ENCODE peak calls at places on chromosome 18, in seven cellular contexts. One of them, this sample, is unnamed.

GRCh38 chr18:74249181-74249968 is 42.4 kb downstream of the CYB5A start:
- DNase-seq in AG10803: peak; percentile 83
- DNase-seq in foreskin keratinocyte: peak; percentile 20
- DNase-seq in GM23338: no peak
- DNase-seq in AG09319: peak; percentile 61
- DNase-seq in bronchial epithelial cell: peak; percentile 91
- DNase-seq in B cell: no peak
- DNase-seq in this sample: no peak

GRCh38 chr18:2932247-2933181 is 80.4 kb downstream of the LPIN2 start:
- DNase-seq in B cell: peak; percentile 59
- DNase-seq in foreskin keratinocyte: peak; percentile 29
- DNase-seq in AG09319: peak; percentile 38
- DNase-seq in bronchial epithelial cell: peak; percentile 54
- DNase-seq in AG10803: peak; percentile 67
- DNase-seq in GM23338: peak; percentile 84
- DNase-seq in this sample: peak; percentile 67

GRCh38 chr18:48405108-48405507 is 4.1 kb downstream of the ZBTB7C start:
- DNase-seq in bronchial epithelial cell: peak; percentile 73
- DNase-seq in AG09319: no peak
- DNase-seq in AG10803: peak; percentile 15
- DNase-seq in GM23338: no peak
- DNase-seq in B cell: no peak
- DNase-seq in foreskin keratinocyte: peak; percentile 62
- DNase-seq in this sample: no peak

GRCh38 chr18:57730146-57730545 is 73.0 kb downstream of the ATP8B1 start:
- DNase-seq in GM23338: no peak
- DNase-seq in B cell: no peak
- DNase-seq in bronchial epithelial cell: peak; percentile 28
- DNase-seq in foreskin keratinocyte: no peak
- DNase-seq in AG09319: no peak
- DNase-seq in AG10803: no peak
- DNase-seq in this sample: no peak

GRCh38 chr18:3458378-3458777 is 8.4 kb downstream of the TGIF1 start:
- DNase-seq in B cell: no peak
- DNase-seq in bronchial epithelial cell: no peak
- DNase-seq in AG09319: no peak
- DNase-seq in foreskin keratinocyte: no peak
- DNase-seq in AG10803: no peak
- DNase-seq in GM23338: no peak
- DNase-seq in this sample: no peak

GRCh38 chr18:76380127-76380729 is 114.8 kb downstream of the ZNF516 start:
- DNase-seq in AG09319: no peak
- DNase-seq in bronchial epithelial cell: no peak
- DNase-seq in foreskin keratinocyte: no peak
- DNase-seq in B cell: no peak
- DNase-seq in GM23338: no peak
- DNase-seq in AG10803: no peak
- DNase-seq in this sample: no peak

GRCh38 chr18:55462652-55463051 is 125.3 kb downstream of the TCF4 start:
- DNase-seq in AG09319: no peak
- DNase-seq in GM23338: no peak
- DNase-seq in B cell: no peak
- DNase-seq in bronchial epithelial cell: no peak
- DNase-seq in foreskin keratinocyte: no peak
- DNase-seq in AG10803: no peak
- DNase-seq in this sample: no peak

GRCh38 chr18:3652380-3653262 is 202.6 kb downstream of the TGIF1 start:
- DNase-seq in GM23338: no peak
- DNase-seq in AG09319: peak; percentile 82
- DNase-seq in bronchial epithelial cell: peak; percentile 100
- DNase-seq in AG10803: peak; percentile 75
- DNase-seq in B cell: no peak
- DNase-seq in foreskin keratinocyte: peak; percentile 100
- DNase-seq in this sample: no peak

GRCh38 chr18:35355140-35355618 is 11.0 kb upstream of the ZNF24 start:
- DNase-seq in AG10803: peak; percentile 85
- DNase-seq in AG09319: peak; percentile 61
- DNase-seq in GM23338: peak; percentile 90
- DNase-seq in B cell: peak; percentile 63
- DNase-seq in bronchial epithelial cell: peak; percentile 81
- DNase-seq in foreskin keratinocyte: peak; percentile 52
- DNase-seq in this sample: peak; percentile 62

GRCh38 chr18:49359732-49360444 is 100.6 kb downstream of the DYM start:
- DNase-seq in GM23338: no peak
- DNase-seq in foreskin keratinocyte: peak; percentile 64
- DNase-seq in AG09319: peak; percentile 51
- DNase-seq in AG10803: peak; percentile 87
- DNase-seq in B cell: no peak
- DNase-seq in bronchial epithelial cell: peak; percentile 47
- DNase-seq in this sample: peak; percentile 13

GRCh38 chr18:28588884-28589549 is 412.1 kb upstream of the CDH2 start:
- DNase-seq in GM23338: no peak
- DNase-seq in B cell: no peak
- DNase-seq in AG09319: no peak
- DNase-seq in bronchial epithelial cell: no peak
- DNase-seq in AG10803: peak; percentile 60
- DNase-seq in foreskin keratinocyte: no peak
- DNase-seq in this sample: no peak

GRCh38 chr18:8831531-8831930 is 126.2 kb downstream of the MTCL1 start:
- DNase-seq in foreskin keratinocyte: no peak
- DNase-seq in GM23338: no peak
- DNase-seq in AG09319: no peak
- DNase-seq in B cell: no peak
- DNase-seq in AG10803: no peak
- DNase-seq in bronchial epithelial cell: no peak
- DNase-seq in this sample: no peak

GRCh38 chr18:67265464-67266245 is 250.9 kb downstream of the DSEL start:
- DNase-seq in AG10803: peak; percentile 79
- DNase-seq in AG09319: peak; percentile 27
- DNase-seq in B cell: no peak
- DNase-seq in foreskin keratinocyte: peak; percentile 86
- DNase-seq in bronchial epithelial cell: peak; percentile 76
- DNase-seq in GM23338: no peak
- DNase-seq in this sample: no peak

GRCh38 chr18:56128153-56128791 is 510.1 kb downstream of the TXNL1 start:
- DNase-seq in foreskin keratinocyte: no peak
- DNase-seq in bronchial epithelial cell: no peak
- DNase-seq in GM23338: no peak
- DNase-seq in AG09319: no peak
- DNase-seq in B cell: no peak
- DNase-seq in AG10803: no peak
- DNase-seq in this sample: no peak

GRCh38 chr18:21740724-21741510 is at the start of gene MIB1:
- DNase-seq in B cell: peak; percentile 79
- DNase-seq in bronchial epithelial cell: no peak
- DNase-seq in AG09319: peak; percentile 91
- DNase-seq in AG10803: no peak
- DNase-seq in foreskin keratinocyte: peak; percentile 93
- DNase-seq in GM23338: no peak
- DNase-seq in this sample: peak; percentile 81

GRCh38 chr18:24346254-24346653 is 51.4 kb downstream of the OSBPL1A start:
- DNase-seq in B cell: no peak
- DNase-seq in bronchial epithelial cell: no peak
- DNase-seq in GM23338: no peak
- DNase-seq in AG09319: peak; percentile 16
- DNase-seq in AG10803: no peak
- DNase-seq in foreskin keratinocyte: no peak
- DNase-seq in this sample: no peak

GRCh38 chr18:10949655-10950054 is 199.7 kb downstream of the PIEZO2 start:
- DNase-seq in GM23338: no peak
- DNase-seq in bronchial epithelial cell: no peak
- DNase-seq in foreskin keratinocyte: no peak
- DNase-seq in AG09319: no peak
- DNase-seq in AG10803: no peak
- DNase-seq in B cell: no peak
- DNase-seq in this sample: no peak

GRCh38 chr18:23229472-23229871 is 94.2 kb downstream of the CABLES1 start:
- DNase-seq in foreskin keratinocyte: no peak
- DNase-seq in bronchial epithelial cell: no peak
- DNase-seq in B cell: no peak
- DNase-seq in AG09319: no peak
- DNase-seq in GM23338: no peak
- DNase-seq in AG10803: peak; percentile 79
- DNase-seq in this sample: no peak

GRCh38 chr18:69935319-69936190 is 12.1 kb downstream of the CD226 start:
- DNase-seq in AG09319: no peak
- DNase-seq in foreskin keratinocyte: no peak
- DNase-seq in bronchial epithelial cell: peak; percentile 55
- DNase-seq in B cell: no peak
- DNase-seq in AG10803: peak; percentile 40
- DNase-seq in GM23338: no peak
- DNase-seq in this sample: peak; percentile 24

GRCh38 chr18:1499265-1499664 is 594.6 kb downstream of the ADCYAP1 start:
- DNase-seq in B cell: no peak
- DNase-seq in foreskin keratinocyte: no peak
- DNase-seq in GM23338: no peak
- DNase-seq in AG09319: no peak
- DNase-seq in bronchial epithelial cell: no peak
- DNase-seq in AG10803: no peak
- DNase-seq in this sample: no peak

GRCh38 chr18:31438402-31438801 is 9.1 kb upstream of the DSG3 start:
- DNase-seq in bronchial epithelial cell: no peak
- DNase-seq in AG10803: no peak
- DNase-seq in GM23338: no peak
- DNase-seq in B cell: no peak
- DNase-seq in AG09319: no peak
- DNase-seq in foreskin keratinocyte: no peak
- DNase-seq in this sample: peak; percentile 9

GRCh38 chr18:63889641-63890040 is 2.1 kb downstream of the SERPINB2 start:
- DNase-seq in foreskin keratinocyte: peak; percentile 39
- DNase-seq in GM23338: no peak
- DNase-seq in B cell: no peak
- DNase-seq in AG09319: no peak
- DNase-seq in bronchial epithelial cell: no peak
- DNase-seq in AG10803: no peak
- DNase-seq in this sample: no peak

GRCh38 chr18:63888473-63889190 is 1.1 kb downstream of the SERPINB2 start:
- DNase-seq in bronchial epithelial cell: peak; percentile 68
- DNase-seq in B cell: no peak
- DNase-seq in AG10803: peak; percentile 29
- DNase-seq in foreskin keratinocyte: peak; percentile 64
- DNase-seq in GM23338: no peak
- DNase-seq in AG09319: no peak
- DNase-seq in this sample: no peak

GRCh38 chr18:63890226-63890949 is 2.9 kb downstream of the SERPINB2 start:
- DNase-seq in AG09319: no peak
- DNase-seq in GM23338: no peak
- DNase-seq in B cell: no peak
- DNase-seq in bronchial epithelial cell: peak; percentile 48
- DNase-seq in foreskin keratinocyte: peak; percentile 63
- DNase-seq in AG10803: no peak
- DNase-seq in this sample: no peak

GRCh38 chr18:63892544-63892943 is 5.0 kb downstream of the SERPINB2 start:
- DNase-seq in B cell: no peak
- DNase-seq in GM23338: no peak
- DNase-seq in AG10803: peak; percentile 13
- DNase-seq in bronchial epithelial cell: no peak
- DNase-seq in AG09319: no peak
- DNase-seq in foreskin keratinocyte: no peak
- DNase-seq in this sample: no peak

GRCh38 chr18:63890950-63891304 is 3.4 kb downstream of the SERPINB2 start:
- DNase-seq in bronchial epithelial cell: peak; percentile 42
- DNase-seq in AG09319: no peak
- DNase-seq in foreskin keratinocyte: peak; percentile 62
- DNase-seq in B cell: no peak
- DNase-seq in AG10803: no peak
- DNase-seq in GM23338: no peak
- DNase-seq in this sample: peak; percentile 55
- TF ChIP-seq CTCF in bronchial epithelial cell: no peak
- TF ChIP-seq CTCF in AG09319: no peak
- TF ChIP-seq CTCF in foreskin keratinocyte: peak; percentile 36
- TF ChIP-seq CTCF in B cell: no peak
- TF ChIP-seq CTCF in AG10803: peak; percentile 35
- TF ChIP-seq CTCF in GM23338: no peak
- TF ChIP-seq CTCF in this sample: no peak

GRCh38 chr18:46377557-46377956 is 273.4 kb downstream of the HAUS1 start:
- DNase-seq in AG10803: no peak
- DNase-seq in B cell: no peak
- DNase-seq in AG09319: no peak
- DNase-seq in bronchial epithelial cell: no peak
- DNase-seq in GM23338: no peak
- DNase-seq in foreskin keratinocyte: no peak
- DNase-seq in this sample: no peak
- TF ChIP-seq CTCF in AG10803: no peak
- TF ChIP-seq CTCF in B cell: no peak
- TF ChIP-seq CTCF in AG09319: no peak
- TF ChIP-seq CTCF in bronchial epithelial cell: no peak
- TF ChIP-seq CTCF in GM23338: no peak
- TF ChIP-seq CTCF in foreskin keratinocyte: no peak
- TF ChIP-seq CTCF in this sample: no peak

DNA sequence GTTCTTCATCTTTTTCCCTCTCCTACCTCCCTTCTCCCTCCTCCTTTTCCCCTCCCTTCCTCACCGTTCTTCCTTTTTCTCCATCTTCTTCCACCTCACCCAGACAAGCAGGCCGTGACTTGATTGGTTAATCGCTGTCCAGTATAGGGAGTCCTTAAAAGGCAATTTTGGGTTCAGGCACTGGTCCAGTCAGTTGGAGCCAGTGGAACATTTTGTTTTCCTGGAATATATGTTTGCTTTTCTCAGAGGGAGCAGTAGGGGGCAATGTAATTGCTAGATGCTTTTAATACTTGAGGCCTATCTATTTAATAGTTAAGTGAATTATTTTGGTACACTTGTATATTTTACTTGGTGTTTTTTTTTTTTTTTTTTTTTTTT is 15.0 kb downstream of the ELAC1 start:
- DNase-seq in B cell: no peak
- DNase-seq in bronchial epithelial cell: no peak
- DNase-seq in AG09319: no peak
- DNase-seq in GM23338: peak; percentile 23
- DNase-seq in foreskin keratinocyte: no peak
- DNase-seq in AG10803: no peak
- DNase-seq in this sample: no peak
- TF ChIP-seq CTCF in B cell: no peak
- TF ChIP-seq CTCF in bronchial epithelial cell: no peak
- TF ChIP-seq CTCF in AG09319: peak; percentile 8
- TF ChIP-seq CTCF in GM23338: peak; percentile 32
- TF ChIP-seq CTCF in foreskin keratinocyte: peak; percentile 36
- TF ChIP-seq CTCF in AG10803: no peak
- TF ChIP-seq CTCF in this sample: no peak

DNA sequence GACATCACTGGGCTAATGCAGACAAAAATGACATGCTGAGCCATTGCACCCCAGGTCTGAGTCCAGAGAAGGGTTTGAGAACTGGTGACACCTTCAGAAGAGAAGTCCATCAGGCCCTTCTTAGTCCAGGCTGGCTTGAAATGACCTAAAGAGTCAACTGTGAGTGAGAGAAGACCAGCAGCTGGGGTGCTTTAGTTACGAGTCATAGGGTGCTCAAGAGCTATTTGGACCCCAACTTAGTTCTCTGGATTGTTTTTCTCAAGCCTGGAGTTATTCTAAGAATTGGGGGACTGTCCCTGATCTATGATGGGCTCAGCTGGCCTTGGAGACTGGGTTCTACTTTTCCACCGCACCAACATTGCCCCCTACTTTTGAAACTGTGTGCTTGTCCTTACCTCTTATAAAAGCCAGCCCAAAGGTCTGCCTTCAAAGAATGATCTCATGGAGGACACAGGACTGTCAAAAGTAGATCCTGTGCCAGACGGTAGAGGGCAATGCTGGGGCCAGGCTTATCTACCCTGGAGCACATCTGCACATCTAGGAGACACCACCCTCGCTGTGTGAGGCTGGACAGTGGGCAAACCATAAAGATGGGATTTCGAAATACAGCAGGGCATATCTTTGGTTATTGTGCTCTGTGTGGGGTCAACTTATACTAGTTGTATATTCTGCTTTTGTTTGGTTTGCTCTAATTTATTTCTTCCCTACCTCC is 333.0 kb upstream of the SLC14A2 start:
- DNase-seq in GM23338: no peak
- DNase-seq in B cell: no peak
- DNase-seq in AG10803: no peak
- DNase-seq in AG09319: no peak
- DNase-seq in foreskin keratinocyte: no peak
- DNase-seq in bronchial epithelial cell: no peak
- DNase-seq in this sample: no peak
- TF ChIP-seq CTCF in GM23338: no peak
- TF ChIP-seq CTCF in B cell: no peak
- TF ChIP-seq CTCF in AG10803: peak; percentile 17
- TF ChIP-seq CTCF in AG09319: no peak
- TF ChIP-seq CTCF in foreskin keratinocyte: peak; percentile 19
- TF ChIP-seq CTCF in bronchial epithelial cell: peak; percentile 9
- TF ChIP-seq CTCF in this sample: no peak